ENCODE peak calls at places on chromosomes 5 and 9, in four cellular contexts. S, M, V and I are unnamed samples.

GRCh38 chr5:100902406-100903035 is 561 bp downstream of the ST8SIA4 start:
- DNase-seq in M (no peak), V (no peak), S (peak; percentile 43), I (no peak)

GRCh38 chr9:109640232-109641078 is 139.5 kb upstream of the PALM2AKAP2 start:
- DNase-seq in V (no peak), S (peak; percentile 4), M (peak; percentile 36), I (peak; percentile 16)

GRCh38 chr5:163695817-163696216 is 190.4 kb downstream of the MAT2B start:
- DNase-seq in S (no peak), V (no peak), M (no peak), I (no peak)

GRCh38 chr9:108643756-108644510 is 211.9 kb downstream of the ACTL7B start:
- DNase-seq in V (no peak), M (no peak), S (peak; percentile 31), I (no peak)

GRCh38 chr9:132114102-132114707 is 34.5 kb upstream of the MED27 start:
- DNase-seq in S (peak; percentile 34), M (peak; percentile 61), V (no peak), I (peak; percentile 39)

GRCh38 chr5:56172225-56172624 is 60.9 kb downstream of the ANKRD55 start:
- DNase-seq in V (no peak), M (no peak), S (no peak), I (peak; percentile 84)

GRCh38 chr5:141747152-141747640 is 65.2 kb upstream of the ARAP3 start:
- DNase-seq in M (peak; percentile 78), S (no peak), V (peak; percentile 4), I (peak; percentile 15)

GRCh38 chr5:128035689-128036088 is 47.9 kb upstream of the SLC12A2 start:
- DNase-seq in S (no peak), V (no peak), M (no peak), I (no peak)

GRCh38 chr9:110261631-110262030 is 5.3 kb upstream of the TXN start:
- DNase-seq in M (no peak), V (no peak), S (no peak), I (peak; percentile 68)

GRCh38 chr9:85040806-85041575 is 371.5 kb downstream of the NTRK2 start:
- DNase-seq in M (no peak), V (no peak), S (no peak), I (no peak)

GRCh38 chr5:16453609-16454008 is 12.0 kb downstream of the ZNF622 start:
- DNase-seq in M (no peak), S (no peak), V (no peak), I (no peak)

GRCh38 chr5:52838306-52839015 is 50.7 kb downstream of the ITGA1 start:
- DNase-seq in V (no peak), M (no peak), S (no peak), I (no peak)

GRCh38 chr9:70480405-70480980 is 66.0 kb upstream of the KLF9 start:
- DNase-seq in M (peak; percentile 87), S (no peak), V (no peak), I (peak; percentile 54)

GRCh38 chr5:141692919-141693848 is 11.2 kb upstream of the ARAP3 start:
- DNase-seq in M (no peak), V (no peak), S (no peak), I (no peak)

GRCh38 chr5:85972539-85972938 is 645.2 kb upstream of the COX7C start:
- DNase-seq in V (no peak), S (no peak), M (no peak), I (no peak)

GRCh38 chr5:121366515-121366914 is 485.2 kb upstream of the FTMT start:
- DNase-seq in V (no peak), M (no peak), S (no peak), I (peak; percentile 0)

GRCh38 chr5:109350537-109351270 is 59.1 kb downstream of the PJA2 start:
- DNase-seq in V (no peak), M (no peak), S (no peak), I (peak; percentile 11)

GRCh38 chr5:56507348-56507930 is 274.3 kb upstream of the ANKRD55 start:
- DNase-seq in V (no peak), S (no peak), M (no peak), I (no peak)

GRCh38 chr5:33363537-33363936 is 77.2 kb upstream of the TARS1 start:
- DNase-seq in V (no peak), S (no peak), M (no peak), I (peak; percentile 75)

GRCh38 chr5:32251864-32252458 is 60.8 kb downstream of the MTMR12 start:
- DNase-seq in M (no peak), V (no peak), S (no peak), I (no peak)

GRCh38 chr9:109730228-109730627 is 49.8 kb upstream of the PALM2AKAP2 start:
- DNase-seq in V (no peak), M (no peak), S (no peak), I (peak; percentile 60)

GRCh38 chr5:124456244-124456643 is 290.2 kb downstream of the ZNF608 start:
- DNase-seq in S (no peak), M (no peak), V (no peak), I (no peak)

GRCh38 chr9:135265931-135266330 is 178.5 kb downstream of the OLFM1 start:
- DNase-seq in M (no peak), S (no peak), V (no peak), I (no peak)

GRCh38 chr5:9712506-9713285 is 82.5 kb upstream of the TAS2R1 start:
- DNase-seq in S (no peak), V (no peak), M (no peak), I (peak; percentile 95)

GRCh38 chr9:95505072-95505471 is 11.7 kb downstream of the PTCH1 start:
- DNase-seq in V (no peak), S (no peak), M (no peak), I (no peak)

GRCh38 chr9:18555105-18555883 is 81.3 kb downstream of the ADAMTSL1 start:
- DNase-seq in V (no peak), M (no peak), S (no peak), I (no peak)

GRCh38 chr5:96528262-96528661 is 95.2 kb upstream of the PCSK1 start:
- DNase-seq in S (no peak), V (no peak), M (no peak), I (no peak)

GRCh38 chr5:5077236-5077635 is 62.9 kb upstream of the ADAMTS16 start:
- DNase-seq in S (no peak), M (no peak), V (no peak), I (no peak)

GRCh38 chr5:110054240-110054639 is 364.5 kb downstream of the MAN2A1 start:
- DNase-seq in S (peak; percentile 12), M (peak; percentile 28), V (peak; percentile 1), I (peak; percentile 45)

GRCh38 chr9:76987594-76988200 is 31.8 kb upstream of the FOXB2 start:
- DNase-seq in V (peak; percentile 48), S (peak; percentile 26), M (no peak), I (peak; percentile 61)

GRCh38 chr9:84846501-84847323 is 177.2 kb downstream of the NTRK2 start:
- DNase-seq in V (no peak), M (no peak), S (no peak), I (no peak)

GRCh38 chr9:121277518-121278275 is 9.7 kb downstream of the GSN start:
- DNase-seq in M (no peak), S (no peak), V (no peak), I (peak; percentile 77)

GRCh38 chr9:123679330-123679987 is 250.5 kb downstream of the DENND1A start:
- DNase-seq in V (no peak), M (no peak), S (peak; percentile 9), I (peak; percentile 81)

GRCh38 chr9:136147890-136148714 is 29.4 kb upstream of the TMEM250 start:
- DNase-seq in S (no peak), V (no peak), M (no peak), I (no peak)

GRCh38 chr9:96331236-96331947 is 29.4 kb upstream of the HSD17B3 start:
- DNase-seq in M (no peak), S (no peak), V (no peak), I (peak; percentile 18)

GRCh38 chr9:108475813-108476212 is 380.0 kb downstream of the ACTL7B start:
- DNase-seq in V (no peak), M (no peak), S (no peak), I (no peak)

GRCh38 chr5:79844571-79844970 is 146.5 kb downstream of the MTX3 start:
- DNase-seq in V (no peak), S (no peak), M (no peak), I (no peak)

GRCh38 chr5:89133975-89134374 is 251.0 kb upstream of the MEF2C start:
- DNase-seq in S (no peak), V (no peak), M (no peak), I (no peak)

GRCh38 chr5:50709471-50709870 is 43.0 kb downstream of the PARP8 start:
- DNase-seq in M (no peak), V (no peak), S (no peak), I (peak; percentile 31)

GRCh38 chr5:50711280-50711679 is 44.8 kb downstream of the PARP8 start:
- DNase-seq in S (peak; percentile 68), M (peak; percentile 38), V (no peak), I (peak; percentile 4)

GRCh38 chr5:50715001-50715400 is 48.6 kb downstream of the PARP8 start:
- DNase-seq in M (no peak), V (no peak), S (no peak), I (no peak)

GRCh38 chr5:50712479-50712878 is 46.0 kb downstream of the PARP8 start:
- DNase-seq in S (no peak), V (no peak), M (no peak), I (no peak)

GRCh38 chr5:50710838-50711237 is 44.4 kb downstream of the PARP8 start:
- DNase-seq in M (no peak), S (no peak), V (no peak), I (no peak)
- H3K4me3 ChIP-seq in M (peak overlapping the region; percentile 23), S (no peak overlapping the region), V (no peak overlapping the region), I (no peak overlapping the region)

DNA sequence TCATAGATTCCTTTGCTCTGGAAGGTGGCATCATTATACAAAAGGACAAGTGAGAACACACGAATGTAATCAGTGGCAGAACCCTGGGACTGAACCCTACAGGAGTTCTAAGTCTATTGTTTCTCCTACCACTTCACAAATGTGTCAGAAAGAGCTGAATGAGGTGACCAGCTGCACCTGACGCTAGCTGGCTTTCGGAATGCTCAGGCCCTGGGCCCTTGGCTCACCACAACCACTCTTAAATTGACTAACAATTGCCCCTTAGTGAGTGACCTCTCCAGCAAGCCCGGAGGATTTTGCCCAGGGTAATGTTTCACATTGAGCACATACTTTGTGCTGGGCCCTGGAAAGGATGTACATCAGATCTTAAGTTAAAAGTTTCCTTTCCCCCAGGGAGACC is 41.2 kb upstream of the ABCA1 start:
- DNase-seq in V (no peak), S (no peak), M (no peak), I (no peak)
- H3K4me3 ChIP-seq in V (no peak overlapping the region), S (no peak overlapping the region), M (peak overlapping the region; percentile 61), I (no peak overlapping the region)

GRCh38 chr5:67201897-67202549 is 5.4 kb upstream of the CD180 start:
- DNase-seq in V (no peak), M (no peak), S (no peak), I (no peak)
- H3K4me3 ChIP-seq in V (no peak overlapping the region), M (no peak overlapping the region), S (no peak overlapping the region), I (no peak overlapping the region)

GRCh38 chr9:93185261-93186150 is 1.6 kb downstream of the WNK2 start:
- DNase-seq in V (no peak), S (no peak), M (no peak), I (no peak)
- H3K4me3 ChIP-seq in V (no peak overlapping the region), S (no peak overlapping the region), M (peak overlapping the region; percentile 17), I (no peak overlapping the region)